ENCODE peak calls at places on chromosomes 7 and 10, in seven cellular contexts. B is hippocampal formation; Y is naive thymus-derived CD8-positive, alpha-beta T cell; F is pons; A is activated effector memory CD4-positive, alpha-beta T cell treated with Interleukin-2 at 50 U/mL for 16 hours; O is nephron progenitor cell; W is NCI-H1092 treated with DMSO at 0.1 percent for 48 hours. V is an unnamed sample.

GRCh38 chr7:50657341-50657873 is 92.2 kb upstream of the DDC start:
- DNase-seq in B (peak), Y (no peak), F (peak), A (no peak), O (no peak), W (no peak), V (no peak)

GRCh38 chr7:127419196-127419595 is 26.7 kb upstream of the ZNF800 start:
- DNase-seq in B (no peak), Y (no peak), F (no peak), A (no peak), O (no peak), W (no peak), V (no peak)

GRCh38 chr10:95464280-95464679 is 96.9 kb downstream of the SORBS1 start:
- DNase-seq in B (no peak), Y (no peak), F (no peak), A (no peak), O (no peak), W (peak), V (no peak)

GRCh38 chr7:96719164-96719563 is 9.5 kb upstream of the SEM1 start:
- DNase-seq in B (no peak), Y (no peak), F (no peak), A (no peak), O (no peak), W (peak), V (peak)

GRCh38 chr10:61786728-61787127 is 114.8 kb upstream of the ARID5B start:
- DNase-seq in B (no peak), Y (no peak), F (peak), A (no peak), O (no peak), W (no peak), V (no peak)

GRCh38 chr7:40720401-40720800 is 585.6 kb downstream of the SUGCT start:
- DNase-seq in B (no peak), Y (no peak), F (no peak), A (no peak), O (no peak), W (no peak), V (no peak)

GRCh38 chr10:77643795-77644468 is 6.3 kb upstream of the KCNMA1 start:
- DNase-seq in B (peak), Y (peak), F (no peak), A (no peak), O (peak), W (no peak), V (peak)

GRCh38 chr10:92961638-92962037 is 99.0 kb upstream of the CYP26C1 start:
- DNase-seq in B (no peak), Y (no peak), F (no peak), A (no peak), O (no peak), W (no peak), V (no peak)

GRCh38 chr7:134916428-134916883 is 69.9 kb upstream of the AGBL3 start:
- DNase-seq in B (no peak), Y (no peak), F (no peak), A (no peak), O (no peak), W (no peak), V (no peak)

GRCh38 chr10:52217531-52217930 is 96.5 kb upstream of the DKK1 start:
- DNase-seq in B (no peak), Y (no peak), F (no peak), A (no peak), O (no peak), W (no peak), V (no peak)

GRCh38 chr10:92720306-92721165 is 30.8 kb downstream of the HHEX start:
- DNase-seq in B (no peak), Y (no peak), F (no peak), A (no peak), O (no peak), W (peak), V (no peak)

GRCh38 chr10:110632591-110633215 is 11.4 kb upstream of the RBM20 start:
- DNase-seq in B (no peak), Y (no peak), F (no peak), A (no peak), O (no peak), W (no peak), V (no peak)

GRCh38 chr10:126736737-126737136 is 66.2 kb upstream of the C10orf90 start:
- DNase-seq in B (no peak), Y (no peak), F (no peak), A (no peak), O (no peak), W (no peak), V (no peak)

GRCh38 chr7:38409524-38409923 is 136.1 kb upstream of the TARP start:
- DNase-seq in B (no peak), Y (no peak), F (no peak), A (no peak), O (no peak), W (no peak), V (peak)

GRCh38 chr10:35451103-35452016 is 115.1 kb downstream of the CCNY start:
- DNase-seq in B (peak), Y (no peak), F (peak), A (no peak), O (no peak), W (no peak), V (no peak)